ENCODE peak calls at places on chromosomes 3 and 15, in ten cellular contexts. C is NCI-H2171; G is NCI-H446; F is A549; A is mesendoderm; D is T-helper 1 cell; V is nucleus accumbens; X is natural killer cell treated with Interleukin-12 subunit alpha and Interleukin-12 subunit beta and Interleukin-15 and Interleukin-18, amount 100 ng/mL, for 72 hours; K is effector CD4-positive, alpha-beta T cell; E is H54. L is an unnamed sample.
A peak's percentile ranks its signal among the peaks of the same experiment; 100 is the strongest.

GRCh38 chr3:4421121-4421520 is 45.9 kb downstream of the SUMF1 start:
- DNase-seq in C (no peak), G (no peak), F (peak; percentile 20), A (no peak), D (no peak), V (no peak), X (no peak), K (no peak), E (peak; percentile 57), L (no peak)

GRCh38 chr3:52633786-52634185 is 51.9 kb downstream of the PBRM1 start:
- DNase-seq in C (no peak), G (no peak), F (no peak), A (no peak), D (no peak), V (no peak), X (no peak), K (no peak), E (no peak), L (no peak)

GRCh38 chr15:47401427-47401826 is 315.9 kb upstream of the SEMA6D start:
- DNase-seq in C (no peak), G (no peak), F (no peak), A (no peak), D (no peak), V (no peak), X (no peak), K (no peak), E (no peak), L (no peak)

GRCh38 chr3:137803215-137803614 is 39.1 kb downstream of the SOX14 start:
- DNase-seq in C (no peak), G (no peak), F (no peak), A (no peak), D (no peak), V (no peak), X (no peak), K (no peak), E (no peak), L (no peak)

GRCh38 chr15:82021992-82022391 is 23.8 kb downstream of the MEX3B start:
- DNase-seq in C (peak; percentile 87), G (peak; percentile 83), F (no peak), A (no peak), D (no peak), V (no peak), X (no peak), K (no peak), E (no peak), L (no peak)

GRCh38 chr3:170765419-170766078 is 104.4 kb downstream of the RPL22L1 start:
- DNase-seq in C (no peak), G (no peak), F (no peak), A (no peak), D (no peak), V (no peak), X (no peak), K (no peak), E (no peak), L (no peak)

GRCh38 chr3:178203152-178203551 is 333.1 kb upstream of the KCNMB2 start:
- DNase-seq in C (no peak), G (no peak), F (no peak), A (no peak), D (no peak), V (no peak), X (no peak), K (no peak), E (no peak), L (no peak)

GRCh38 chr15:94119215-94119815 is 112.0 kb upstream of the MCTP2 start:
- DNase-seq in C (no peak), G (no peak), F (no peak), A (peak; percentile 8), D (no peak), V (no peak), X (no peak), K (no peak), E (no peak), L (no peak)

GRCh38 chr3:105629725-105630124 is 239.1 kb downstream of the CBLB start:
- DNase-seq in C (no peak), G (no peak), F (no peak), A (no peak), D (no peak), V (no peak), X (no peak), K (no peak), E (no peak), L (no peak)

GRCh38 chr15:43920815-43921214 is 94.0 kb downstream of the WDR76 start:
- DNase-seq in C (peak; percentile 74), G (peak; percentile 33), F (no peak), A (no peak), D (no peak), V (no peak), X (no peak), K (no peak), E (no peak), L (no peak)

GRCh38 chr3:181713300-181713647 is 1.5 kb downstream of the SOX2 start:
- DNase-seq in C (no peak), G (peak; percentile 44), F (no peak), A (no peak), D (no peak), V (no peak), X (no peak), K (no peak), E (no peak), L (no peak)

GRCh38 chr3:21803604-21804003 is 52.6 kb upstream of the ZNF385D start:
- DNase-seq in C (no peak), G (peak; percentile 21), F (no peak), A (no peak), D (no peak), V (no peak), X (no peak), K (no peak), E (no peak), L (no peak)

GRCh38 chr3:27185231-27185989 is 183.8 kb downstream of the NEK10 start:
- DNase-seq in C (no peak), G (no peak), F (no peak), A (no peak), D (no peak), V (no peak), X (no peak), K (no peak), E (no peak), L (no peak)

GRCh38 chr3:194497799-194498575 is 11.2 kb upstream of the ATP13A3 start:
- DNase-seq in C (no peak), G (no peak), F (no peak), A (no peak), D (no peak), V (no peak), X (no peak), K (no peak), E (no peak), L (peak; percentile 5)

L was measured in C1 segment of cervical spinal cord.